ENCODE peak calls at places on chromosome 14, in four cellular contexts. N, B, T and U are unnamed samples.

GRCh38 chr14:99879401-99880295 is 86.4 kb downstream of the EML1 start:
- DNase-seq in N (peak; percentile 88), B (no peak), T (no peak), U (no peak)

GRCh38 chr14:41604793-41605534 is 1.7 kb upstream of the LRFN5 start:
- DNase-seq in N (peak; percentile 86), B (no peak), T (peak; percentile 23), U (no peak)

GRCh38 chr14:92647499-92648279 is 100.7 kb downstream of the LGMN start:
- DNase-seq in N (peak; percentile 59), B (no peak), T (no peak), U (no peak)

GRCh38 chr14:78291958-78292357 is 121.8 kb downstream of the NRXN3 start:
- DNase-seq in N (no peak), B (peak; percentile 3), T (no peak), U (no peak)

GRCh38 chr14:99257673-99258221 is 14.2 kb downstream of the BCL11B start:
- DNase-seq in N (no peak), B (no peak), T (no peak), U (no peak)

GRCh38 chr14:52730708-52731111 is 744 bp downstream of the STYX start:
- DNase-seq in N (no peak), B (no peak), T (peak; percentile 49), U (no peak)

GRCh38 chr14:49895480-49895879 is 2.6 kb downstream of the ARF6 start:
- DNase-seq in N (no peak), B (no peak), T (no peak), U (no peak)

GRCh38 chr14:104096751-104097700 is 11.5 kb downstream of the ASPG start:
- DNase-seq in N (no peak), B (no peak), T (no peak), U (no peak)

GRCh38 chr14:57732886-57733285 is 133.0 kb downstream of the SLC35F4 start:
- DNase-seq in N (no peak), B (no peak), T (no peak), U (no peak)

GRCh38 chr14:68952544-68953535 is 26.3 kb downstream of the ACTN1 start:
- DNase-seq in N (peak; percentile 94), B (no peak), T (peak; percentile 11), U (no peak)

GRCh38 chr14:68949236-68949965 is 29.7 kb downstream of the ACTN1 start:
- DNase-seq in N (no peak), B (no peak), T (no peak), U (no peak)

GRCh38 chr14:68950111-68950510 is 29.0 kb downstream of the ACTN1 start:
- DNase-seq in N (peak; percentile 44), B (no peak), T (no peak), U (no peak)

GRCh38 chr14:68951800-68952540 is 27.1 kb downstream of the ACTN1 start:
- DNase-seq in N (no peak), B (no peak), T (no peak), U (no peak)

GRCh38 chr14:68951051-68951797 is 27.9 kb downstream of the ACTN1 start:
- DNase-seq in N (peak; percentile 96), B (no peak), T (peak; percentile 45), U (no peak)
- TF ChIP-seq CHD1 in N (no peak), B (no peak), T (no peak), U (no peak)

DNA sequence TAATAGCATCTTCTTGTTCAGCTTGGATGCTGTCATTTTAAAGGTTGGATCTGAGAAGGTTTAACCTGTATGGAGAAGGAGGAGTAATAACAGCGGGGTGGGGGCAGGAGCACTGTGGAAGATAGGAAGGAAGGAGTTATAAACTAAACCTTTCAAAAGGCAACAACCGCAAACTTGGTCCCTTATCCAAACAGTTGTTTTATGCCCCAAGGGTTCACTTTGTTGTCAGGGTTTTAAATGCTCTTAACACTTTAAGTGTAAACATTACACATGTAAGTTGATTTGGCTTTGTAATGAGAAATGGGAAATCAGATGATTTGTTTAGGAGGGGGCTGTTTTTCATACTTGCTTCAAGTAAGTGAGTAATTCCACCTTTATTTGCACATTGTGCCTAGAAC is 3.0 kb downstream of the NPAS3 start:
- DNase-seq in N (no peak), B (no peak), T (no peak), U (no peak)
- TF ChIP-seq CHD1 in N (no peak), B (no peak), T (no peak), U (no peak)

GRCh38 chr14:24080888-24081738 is 9.8 kb downstream of the CPNE6 start:
- DNase-seq in N (no peak), B (no peak), T (peak; percentile 86), U (no peak)
- TF ChIP-seq CHD1 in N (no peak), B (no peak), T (no peak), U (no peak)

GRCh38 chr14:75961662-75962061 is 20.1 kb downstream of the TGFB3 start:
- DNase-seq in N (no peak), B (no peak), T (no peak), U (no peak)
- TF ChIP-seq CHD1 in N (no peak), B (no peak), T (no peak), U (no peak)

GRCh38 chr14:73760598-73761586 is 46.7 kb upstream of the PNMA1 start:
- DNase-seq in N (no peak), B (no peak), T (no peak), U (no peak)

GRCh38 chr14:73758392-73759182 is 44.4 kb upstream of the PNMA1 start:
- DNase-seq in N (peak; percentile 65), B (no peak), T (peak; percentile 88), U (peak; percentile 90)

GRCh38 chr14:73759714-73760597 is 45.8 kb upstream of the PNMA1 start:
- DNase-seq in N (peak; percentile 99), B (peak; percentile 66), T (peak; percentile 95), U (peak; percentile 84)

GRCh38 chr14:73757876-73758391 is 43.8 kb upstream of the PNMA1 start:
- DNase-seq in N (no peak), B (no peak), T (no peak), U (no peak)

GRCh38 chr14:73759183-73759713 is 45.1 kb upstream of the PNMA1 start:
- DNase-seq in N (peak; percentile 50), B (no peak), T (peak; percentile 77), U (no peak)
- TF ChIP-seq CHD1 in N (peak; percentile 22), B (no peak), T (no peak), U (no peak)

GRCh38 chr14:24838945-24839616 is 205.1 kb upstream of the GZMB start:
- DNase-seq in N (no peak), B (no peak), T (no peak), U (no peak)
- TF ChIP-seq CHD1 in N (no peak), B (no peak), T (no peak), U (no peak)